ENCODE peak calls at places on chromosomes 1 and 21, in nine cellular contexts. U is OCI-LY7; C is transverse colon; Y is A549; J is ascending aorta; E is right lobe of liver; X is SK-N-SH; Z is aorta; L is CD8-positive, alpha-beta T cell. W is an unnamed sample.
A peak's percentile ranks its signal among the peaks of the same experiment; 100 is the strongest.

GRCh38 chr1:103461171-103462105 is 64.1 kb upstream of the RNPC3 start:
- DNase-seq in X (peak; percentile 21), U (peak; percentile 25), C (no peak), L (no peak), E (no peak), J (no peak), Y (peak; percentile 1), Z (no peak), W (peak; percentile 61)

GRCh38 chr21:14569868-14570267 is 23.8 kb upstream of the SAMSN1 start:
- DNase-seq in Y (no peak), C (no peak), E (no peak), X (no peak), L (no peak), U (no peak), Z (no peak), J (no peak), W (no peak)

GRCh38 chr1:44294588-44295007 is 60.5 kb downstream of the ERI3 start:
- DNase-seq in E (no peak), Y (peak; percentile 32), X (peak; percentile 41), Z (peak; percentile 60), C (peak; percentile 64), J (no peak), U (no peak), L (no peak), W (peak; percentile 54)

GRCh38 chr1:40122865-40123264 is 25.8 kb upstream of the PPT1 start:
- DNase-seq in L (no peak), J (no peak), Z (no peak), Y (no peak), C (no peak), X (no peak), E (no peak), U (no peak), W (no peak)

GRCh38 chr1:3763351-3764125 is 9.0 kb upstream of the SMIM1 start:
- DNase-seq in U (no peak), J (no peak), Y (no peak), X (no peak), C (no peak), L (no peak), Z (no peak), E (no peak), W (no peak)

GRCh38 chr1:22288593-22289241 is 145.8 kb upstream of the WNT4 start:
- DNase-seq in X (peak; percentile 7), E (no peak), C (no peak), U (no peak), Z (no peak), Y (no peak), L (no peak), J (no peak), W (no peak)

GRCh38 chr1:117631361-117631760 is 25.5 kb downstream of the TENT5C start:
- DNase-seq in Z (no peak), C (no peak), J (no peak), U (peak; percentile 82), Y (no peak), L (no peak), E (no peak), X (no peak), W (no peak)

GRCh38 chr1:186531561-186532165 is 70.7 kb upstream of the PDC start:
- DNase-seq in X (no peak), C (no peak), Z (no peak), J (no peak), U (no peak), E (no peak), L (no peak), Y (no peak), W (no peak)

GRCh38 chr1:34865981-34866761 is 6.6 kb upstream of the SMIM12 start:
- DNase-seq in J (peak; percentile 25), Y (peak; percentile 75), X (peak; percentile 87), U (peak; percentile 83), Z (peak; percentile 89), C (peak; percentile 92), L (peak; percentile 83), E (peak; percentile 84), W (peak; percentile 95)

GRCh38 chr1:40270152-40270834 is 12.3 kb downstream of the ZMPSTE24 start:
- DNase-seq in C (no peak), X (no peak), J (no peak), U (no peak), Z (no peak), L (no peak), E (no peak), Y (no peak), W (no peak)

GRCh38 chr1:168321945-168322344 is 41.3 kb downstream of the TBX19 start:
- DNase-seq in L (no peak), Z (no peak), U (peak; percentile 14), J (no peak), C (no peak), Y (peak; percentile 62), E (no peak), X (no peak), W (peak; percentile 62)

GRCh38 chr1:47334765-47335435 is 1.3 kb downstream of the CMPK1 start:
- DNase-seq in U (no peak), E (no peak), Y (no peak), J (no peak), X (no peak), Z (no peak), C (no peak), L (no peak), W (no peak)

GRCh38 chr1:85295006-85295431 is 18.6 kb upstream of the BCL10 start:
- DNase-seq in Y (no peak), J (no peak), U (no peak), C (no peak), Z (no peak), E (no peak), L (no peak), X (no peak), W (no peak)

GRCh38 chr1:107617456-107617855 is 347.5 kb downstream of the VAV3 start:
- DNase-seq in U (no peak), E (no peak), J (no peak), X (no peak), Z (no peak), L (no peak), C (no peak), Y (no peak), W (no peak)

GRCh38 chr1:82920418-82921248 is 1078.3 kb downstream of the TTLL7 start:
- DNase-seq in E (no peak), L (no peak), Z (no peak), C (no peak), U (peak; percentile 1), Y (no peak), X (no peak), J (no peak), W (no peak)

GRCh38 chr1:242211254-242212022 is 212.5 kb upstream of the MAP1LC3C start:
- DNase-seq in Y (no peak), C (no peak), X (no peak), E (no peak), U (no peak), Z (no peak), L (no peak), J (no peak), W (no peak)

GRCh38 chr1:16625497-16626408 is 12.4 kb upstream of the NBPF1 start:
- DNase-seq in U (no peak), X (peak; percentile 53), L (no peak), Y (no peak), E (peak; percentile 43), Z (peak; percentile 54), C (peak; percentile 29), J (no peak), W (no peak)

GRCh38 chr1:146049436-146049835 is 27.9 kb upstream of the HJV start:
- DNase-seq in L (no peak), C (no peak), X (no peak), Y (no peak), Z (no peak), E (no peak), U (no peak), J (no peak), W (no peak)

GRCh38 chr1:65955503-65955902 is 162.8 kb downstream of the PDE4B start:
- DNase-seq in J (no peak), Z (no peak), X (no peak), U (no peak), L (no peak), Y (no peak), C (peak; percentile 11), E (no peak), W (no peak)

GRCh38 chr1:19430121-19431068 is 54.9 kb downstream of the CAPZB start:
- DNase-seq in J (no peak), Y (peak; percentile 34), C (no peak), E (no peak), Z (no peak), L (no peak), X (no peak), U (peak; percentile 38), W (no peak)

GRCh38 chr21:33857846-33858671 is 57.5 kb downstream of the ATP5PO start:
- DNase-seq in U (no peak), E (no peak), J (no peak), L (no peak), Z (no peak), C (no peak), X (no peak), Y (no peak), W (no peak)
- H3K27ac ChIP-seq in U (no peak overlapping the region), E (no peak overlapping the region), J (peak overlapping the region; percentile 37), L (no peak overlapping the region), Z (no peak overlapping the region), C (no peak overlapping the region), X (no peak overlapping the region), Y (no peak overlapping the region), W (no peak overlapping the region)

DNA sequence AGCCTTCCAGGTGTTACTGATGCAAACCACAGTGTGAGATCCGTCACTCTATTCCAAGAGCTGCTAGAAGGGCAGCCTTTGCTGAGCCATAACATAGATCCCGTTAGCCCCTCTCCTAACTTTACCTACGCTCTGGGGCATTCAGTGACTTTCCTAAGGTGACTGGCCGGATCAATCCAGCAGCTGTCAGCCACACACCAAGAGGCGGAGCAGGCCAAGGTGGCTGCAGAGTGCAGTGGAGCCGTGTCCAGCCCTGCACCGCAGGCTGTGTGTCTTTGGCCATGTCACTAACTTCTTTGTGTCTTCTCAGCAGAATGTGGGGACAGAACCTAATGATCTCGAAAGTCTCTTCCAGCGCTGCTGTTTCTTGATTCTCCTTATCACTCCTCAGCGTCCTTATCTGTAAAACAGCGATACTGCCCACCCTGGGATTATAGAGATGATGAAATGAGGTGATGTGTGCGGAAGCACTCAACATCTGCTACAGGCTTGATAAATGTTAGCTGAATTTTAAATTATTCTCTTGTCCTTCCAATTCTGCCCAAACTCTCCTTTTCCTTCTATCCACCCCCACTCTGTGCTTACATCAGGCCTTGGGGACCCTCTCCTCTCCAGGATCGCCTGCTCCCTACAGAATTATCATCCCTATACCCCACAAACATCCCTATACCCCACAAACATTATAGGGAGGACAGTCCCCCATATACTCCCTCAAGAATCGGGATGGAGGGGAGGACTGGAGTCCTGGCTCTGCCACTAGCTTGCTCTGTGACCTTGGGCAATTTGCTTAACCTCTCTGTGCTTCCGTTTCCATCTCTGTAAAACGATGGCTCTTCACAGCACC is 25.8 kb upstream of the LRRN2 start:
- DNase-seq in L (no peak), E (no peak), Y (no peak), U (no peak), Z (no peak), C (no peak), X (no peak), J (no peak), W (no peak)
- H3K4me1 ChIP-seq in L (peaks cover 17% of the 10 kb centered on the region), E (peaks cover under 1% of the 10 kb centered on the region), Y (peaks cover 32% of the 10 kb centered on the region), U (peaks cover 71% of the 10 kb centered on the region), Z (no peaks in the 10 kb centered on the region), C (peaks cover 37% of the 10 kb centered on the region), X (peaks cover 11% of the 10 kb centered on the region), J (no peaks in the 10 kb centered on the region), W (peaks cover 44% of the 10 kb centered on the region)

GRCh38 chr21:10640446-10640845 is 119.1 kb downstream of the TPTE start:
- DNase-seq in L (no peak), X (no peak), E (no peak), J (no peak), Y (no peak), U (no peak), C (no peak), Z (no peak), W (no peak)
- H3K27ac ChIP-seq in L (no peak overlapping the region), X (no peak overlapping the region), E (no peak overlapping the region), J (no peak overlapping the region), Y (no peak overlapping the region), U (no peak overlapping the region), C (no peak overlapping the region), Z (no peak overlapping the region), W (no peak overlapping the region)

GRCh38 chr1:119410977-119411376 is 4.0 kb upstream of the HSD3B2 start:
- DNase-seq in J (no peak), X (no peak), Y (no peak), E (no peak), Z (no peak), L (no peak), U (no peak), C (no peak), W (no peak)
- H3K4me1 ChIP-seq in J (no peaks in the 10 kb centered on the region), X (no peaks in the 10 kb centered on the region), Y (no peaks in the 10 kb centered on the region), E (peaks cover 10% of the 10 kb centered on the region), Z (no peaks in the 10 kb centered on the region), L (no peaks in the 10 kb centered on the region), U (no peaks in the 10 kb centered on the region), C (peaks cover 15% of the 10 kb centered on the region), W (no peaks in the 10 kb centered on the region)